ENCODE peak calls at places on chromosomes 4 and X, in eight cellular contexts. K, R, C, H, D, Z, J and E are unnamed samples.

GRCh38 chr4:107755841-107756356 is 35.9 kb upstream of the PAPSS1 start:
- DNase-seq in K (no peak), R (no peak), C (no peak), H (no peak), D (no peak), Z (no peak), J (no peak), E (no peak)

GRCh38 chr4:114146947-114147618 is 167.6 kb upstream of the ARSJ start:
- DNase-seq in K (no peak), R (no peak), C (no peak), H (no peak), D (no peak), Z (no peak), J (no peak), E (no peak)

GRCh38 chr4:93731448-93731847 is 97.1 kb upstream of the ATOH1 start:
- DNase-seq in K (no peak), R (no peak), C (no peak), H (no peak), D (no peak), Z (peak; percentile 30), J (no peak), E (no peak)

GRCh38 chr4:25703731-25704388 is 48.2 kb downstream of the SLC34A2 start:
- DNase-seq in K (no peak), R (no peak), C (no peak), H (no peak), D (no peak), Z (no peak), J (no peak), E (no peak)

GRCh38 chr4:52825311-52826090 is 36.6 kb upstream of the RASL11B start:
- DNase-seq in K (no peak), R (no peak), C (no peak), H (no peak), D (peak; percentile 16), Z (no peak), J (no peak), E (no peak)

GRCh38 chrX:103687073-103687695 is 685 bp upstream of the MORF4L2 start:
- DNase-seq in K (no peak), R (peak; percentile 84), C (peak; percentile 81), H (peak; percentile 97), D (peak; percentile 45), Z (peak; percentile 88), J (peak; percentile 94), E (peak; percentile 95)

GRCh38 chr4:955161-955921 is 18.0 kb downstream of the DGKQ start:
- DNase-seq in K (no peak), R (peak; percentile 2), C (no peak), H (peak; percentile 59), D (no peak), Z (peak; percentile 21), J (no peak), E (peak; percentile 60)

GRCh38 chrX:40544343-40545250 is 36.2 kb upstream of the ATP6AP2 start:
- DNase-seq in K (no peak), R (no peak), C (no peak), H (no peak), D (no peak), Z (no peak), J (no peak), E (no peak)

GRCh38 chrX:48487362-48487785 is 11.4 kb downstream of the FTSJ1 start:
- DNase-seq in K (peak; percentile 96), R (no peak), C (no peak), H (peak; percentile 52), D (peak; percentile 90), Z (no peak), J (no peak), E (no peak)

GRCh38 chr4:98421106-98421505 is 159.9 kb downstream of the RAP1GDS1 start:
- DNase-seq in K (no peak), R (no peak), C (no peak), H (no peak), D (no peak), Z (no peak), J (no peak), E (no peak)

GRCh38 chrX:52821079-52821760 is 10.1 kb downstream of the XAGE5 start:
- DNase-seq in K (no peak), R (no peak), C (no peak), H (no peak), D (no peak), Z (no peak), J (no peak), E (no peak)

GRCh38 chr4:19301527-19301926 is 950.2 kb upstream of the SLIT2 start:
- DNase-seq in K (no peak), R (no peak), C (no peak), H (no peak), D (no peak), Z (no peak), J (no peak), E (no peak)

GRCh38 chr4:187396106-187396505 is 599.5 kb upstream of the ZFP42 start:
- DNase-seq in K (no peak), R (no peak), C (no peak), H (no peak), D (no peak), Z (no peak), J (no peak), E (no peak)

GRCh38 chrX:57156397-57157049 is 19.3 kb upstream of the SPIN2A start:
- DNase-seq in K (no peak), R (no peak), C (no peak), H (no peak), D (peak; percentile 13), Z (peak; percentile 47), J (no peak), E (no peak)

GRCh38 chr4:183118585-183118984 is 19.5 kb downstream of the WWC2 start:
- DNase-seq in K (no peak), R (no peak), C (no peak), H (no peak), D (no peak), Z (peak; percentile 45), J (no peak), E (no peak)

GRCh38 chr4:24601121-24601520 is 16.8 kb upstream of the DHX15 start:
- DNase-seq in K (no peak), R (no peak), C (no peak), H (no peak), D (no peak), Z (no peak), J (no peak), E (no peak)

GRCh38 chrX:10174810-10175209 is 18.0 kb downstream of the CLCN4 start:
- DNase-seq in K (no peak), R (no peak), C (no peak), H (no peak), D (no peak), Z (no peak), J (no peak), E (no peak)

GRCh38 chr4:71604785-71605184 is 179.1 kb downstream of the GC start:
- DNase-seq in K (no peak), R (no peak), C (no peak), H (no peak), D (no peak), Z (no peak), J (no peak), E (no peak)

GRCh38 chr4:127145001-127145400 is 487.8 kb upstream of the INTU start:
- DNase-seq in K (no peak), R (no peak), C (no peak), H (no peak), D (no peak), Z (no peak), J (no peak), E (no peak)

GRCh38 chr4:141350122-141350904 is 129.6 kb downstream of the ZNF330 start:
- DNase-seq in K (no peak), R (no peak), C (no peak), H (no peak), D (no peak), Z (no peak), J (no peak), E (peak; percentile 65)

GRCh38 chrX:1531106-1531890 is 5.7 kb downstream of the P2RY8 start:
- DNase-seq in K (no peak), R (no peak), C (no peak), H (no peak), D (no peak), Z (no peak), J (no peak), E (peak; percentile 24)

GRCh38 chr4:22515888-22516541 is at the start of gene ADGRA3:
- DNase-seq in K (no peak), R (peak; percentile 67), C (peak; percentile 40), H (peak; percentile 74), D (no peak), Z (peak; percentile 80), J (peak; percentile 88), E (peak; percentile 88)
- TF ChIP-seq POLR2A in K (no peak), R (no peak), C (peak; percentile 11), H (no peak), D (peak; percentile 40), Z (no peak), J (peak; percentile 43), E (no peak)

GRCh38 chrX:16164748-16165147 is 2.5 kb upstream of the MAGEB17 start:
- DNase-seq in K (no peak), R (no peak), C (no peak), H (no peak), D (no peak), Z (no peak), J (no peak), E (no peak)
- TF ChIP-seq POLR2A in K (no peak), R (no peak), C (no peak), H (no peak), D (no peak), Z (no peak), J (no peak), E (no peak)

GRCh38 chr4:105466580-105466979 is 7.3 kb downstream of the PPA2 start:
- DNase-seq in K (no peak), R (no peak), C (no peak), H (no peak), D (no peak), Z (no peak), J (no peak), E (no peak)

GRCh38 chr4:105472871-105473339 is 957 bp downstream of the PPA2 start:
- DNase-seq in K (no peak), R (no peak), C (no peak), H (no peak), D (no peak), Z (no peak), J (no peak), E (no peak)

GRCh38 chr4:105474110-105474518 is 252 bp upstream of the PPA2 start:
- DNase-seq in K (no peak), R (peak; percentile 86), C (peak; percentile 76), H (no peak), D (no peak), Z (peak; percentile 88), J (peak; percentile 94), E (peak; percentile 92)

GRCh38 chr4:105473340-105474109 is at the start of gene PPA2:
- DNase-seq in K (no peak), R (peak; percentile 85), C (peak; percentile 81), H (peak; percentile 97), D (peak; percentile 78), Z (peak; percentile 90), J (peak; percentile 94), E (peak; percentile 94)

GRCh38 chr4:105471566-105472176 is 2.2 kb downstream of the PPA2 start:
- DNase-seq in K (no peak), R (peak; percentile 60), C (peak; percentile 86), H (peak; percentile 78), D (peak; percentile 69), Z (peak; percentile 82), J (no peak), E (peak; percentile 82)
- TF ChIP-seq POLR2A in K (no peak), R (no peak), C (no peak), H (no peak), D (no peak), Z (no peak), J (no peak), E (no peak)

DNA sequence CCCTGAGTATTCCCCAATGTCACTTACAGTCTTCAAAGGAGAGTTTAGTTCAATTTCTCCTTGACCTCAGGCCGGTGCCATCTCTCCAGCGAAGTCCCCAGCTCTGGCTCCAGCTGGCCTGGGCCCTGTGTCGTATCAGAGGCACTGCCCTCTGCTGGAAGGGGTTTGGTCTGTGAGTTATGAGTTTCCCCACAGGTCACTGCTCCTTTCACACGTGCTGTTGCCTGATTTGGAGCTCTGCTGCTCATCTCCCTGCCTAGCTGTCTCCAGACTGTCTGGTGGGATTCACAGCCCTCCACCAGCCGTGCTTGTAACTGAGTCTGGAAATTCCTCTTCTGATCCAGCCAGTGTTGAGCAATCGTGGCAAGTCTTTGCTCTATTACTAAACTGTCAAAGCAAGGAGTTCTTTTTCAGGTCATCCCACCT is at the start of gene RAP2C:
- DNase-seq in K (no peak), R (peak; percentile 51), C (peak; percentile 80), H (peak; percentile 90), D (peak; percentile 53), Z (peak; percentile 82), J (peak; percentile 79), E (peak; percentile 86)
- TF ChIP-seq POLR2A in K (no peak), R (no peak), C (peak; percentile 38), H (no peak), D (no peak), Z (no peak), J (no peak), E (no peak)